ENCODE peak calls at places on chromosomes 12 and 14, in eight cellular contexts. F, M, X, L, T, N, Z and H are unnamed samples.

GRCh38 chr14:32662234-32662633 is 276.4 kb upstream of the NPAS3 start:
- DNase-seq in X (no peak), M (no peak), Z (no peak), L (no peak), T (no peak), N (no peak), F (no peak), H (no peak)

GRCh38 chr12:110039085-110039807 is 9.1 kb downstream of the C12orf76 start:
- DNase-seq in X (no peak), N (no peak), M (peak; percentile 40), Z (no peak), T (no peak), L (no peak), F (no peak), H (no peak)

GRCh38 chr14:91264151-91265150 is 19.9 kb upstream of the GPR68 start:
- DNase-seq in Z (no peak), N (no peak), X (peak; percentile 60), T (peak; percentile 29), F (no peak), M (no peak), L (no peak), H (no peak)

GRCh38 chr12:109764123-109764522 is 50.5 kb downstream of the FAM222A start:
- DNase-seq in L (no peak), N (no peak), F (no peak), X (peak; percentile 5), T (no peak), M (no peak), Z (no peak), H (no peak)

GRCh38 chr12:30218073-30218472 is 434.3 kb upstream of the TMTC1 start:
- DNase-seq in Z (no peak), L (no peak), M (no peak), T (no peak), N (no peak), X (no peak), F (no peak), H (no peak)

GRCh38 chr14:91348861-91349465 is 68.7 kb downstream of the CCDC88C start:
- DNase-seq in N (no peak), L (no peak), Z (no peak), X (no peak), F (peak; percentile 52), M (no peak), T (no peak), H (no peak)

GRCh38 chr12:1836854-1837411 is 16.6 kb downstream of the LRTM2 start:
- DNase-seq in M (peak; percentile 22), L (peak; percentile 50), X (peak; percentile 28), T (no peak), Z (no peak), F (no peak), N (peak; percentile 60), H (no peak)

GRCh38 chr12:120103371-120103770 is 13.2 kb downstream of the RAB35 start:
- DNase-seq in M (no peak), F (no peak), T (no peak), X (no peak), Z (no peak), N (no peak), L (no peak), H (no peak)

GRCh38 chr14:101810897-101811620 is 49.5 kb downstream of the PPP2R5C start:
- DNase-seq in M (no peak), F (no peak), N (no peak), X (no peak), T (no peak), Z (no peak), L (no peak), H (no peak)

GRCh38 chr14:79028281-79028680 is 858.1 kb downstream of the NRXN3 start:
- DNase-seq in N (no peak), T (no peak), M (no peak), X (no peak), L (no peak), F (no peak), Z (no peak), H (no peak)

GRCh38 chr14:54981698-54982097 is 45.2 kb downstream of the WDHD1 start:
- DNase-seq in F (no peak), L (no peak), N (no peak), T (no peak), Z (no peak), M (no peak), X (no peak), H (no peak)

GRCh38 chr12:109731231-109731731 is 17.7 kb downstream of the FAM222A start:
- DNase-seq in N (peak; percentile 39), X (peak; percentile 20), L (no peak), M (no peak), F (no peak), T (no peak), Z (peak; percentile 50), H (no peak)

GRCh38 chr12:91104812-91105466 is 6.4 kb downstream of the LUM start:
- DNase-seq in T (no peak), L (no peak), M (no peak), Z (no peak), F (no peak), X (no peak), N (no peak), H (no peak)

GRCh38 chr12:62205348-62205747 is 54.9 kb upstream of the USP15 start:
- DNase-seq in T (no peak), N (no peak), F (no peak), M (no peak), Z (no peak), L (no peak), X (no peak), H (no peak)

GRCh38 chr14:104221071-104221625 is 82.8 kb downstream of the KIF26A start:
- DNase-seq in Z (no peak), N (peak; percentile 21), M (no peak), L (peak; percentile 72), T (no peak), X (peak; percentile 29), F (no peak), H (no peak)

GRCh38 chr14:95662376-95663186 is 23.6 kb upstream of the TCL1B start:
- DNase-seq in X (no peak), L (no peak), Z (no peak), T (no peak), M (no peak), N (no peak), F (no peak), H (no peak)

GRCh38 chr14:81429028-81429427 is 28.9 kb upstream of the STON2 start:
- DNase-seq in Z (no peak), M (no peak), X (no peak), N (no peak), L (no peak), F (no peak), T (no peak), H (no peak)

GRCh38 chr14:77303417-77304156 is 17.1 kb downstream of the POMT2 start:
- DNase-seq in N (no peak), F (no peak), L (peak; percentile 42), X (no peak), M (peak; percentile 58), Z (no peak), T (no peak), H (peak; percentile 43)

GRCh38 chr12:18383203-18383602 is 121.9 kb downstream of the PIK3C2G start:
- DNase-seq in F (peak; percentile 67), X (no peak), N (no peak), Z (no peak), T (peak; percentile 49), L (peak; percentile 21), M (no peak), H (no peak)

GRCh38 chr12:27001663-27002062 is 12.5 kb downstream of the TM7SF3 start:
- DNase-seq in L (no peak), N (no peak), F (no peak), M (no peak), T (no peak), X (no peak), Z (no peak), H (no peak)

GRCh38 chr12:57080855-57081254 is 2.3 kb upstream of the NEMP1 start:
- DNase-seq in T (no peak), Z (no peak), F (no peak), X (no peak), L (no peak), M (no peak), N (no peak), H (no peak)

GRCh38 chr14:88929656-88930436 is 105.4 kb downstream of the TTC8 start:
- DNase-seq in L (no peak), F (no peak), N (no peak), T (no peak), M (no peak), X (no peak), Z (no peak), H (no peak)

GRCh38 chr12:15846887-15847286 is 35.3 kb upstream of the STRAP start:
- DNase-seq in X (no peak), N (no peak), F (no peak), L (no peak), Z (no peak), M (no peak), T (no peak), H (no peak)

GRCh38 chr12:94095618-94096017 is 52.8 kb upstream of the PLXNC1 start:
- DNase-seq in L (no peak), F (no peak), T (no peak), X (no peak), Z (no peak), M (no peak), N (no peak), H (no peak)

GRCh38 chr12:94100990-94101901 is 47.1 kb upstream of the PLXNC1 start:
- DNase-seq in M (peak; percentile 58), Z (peak; percentile 85), L (peak; percentile 59), N (peak; percentile 90), T (peak; percentile 84), F (no peak), X (peak; percentile 84), H (peak; percentile 45)

GRCh38 chr12:94099191-94099983 is 49.0 kb upstream of the PLXNC1 start:
- DNase-seq in T (no peak), X (no peak), N (no peak), Z (no peak), F (no peak), M (no peak), L (peak; percentile 71), H (no peak)

GRCh38 chr12:94100254-94100653 is 48.1 kb upstream of the PLXNC1 start:
- DNase-seq in X (no peak), N (no peak), F (no peak), Z (no peak), M (no peak), T (no peak), L (no peak), H (no peak)

GRCh38 chr12:94098466-94098865 is 49.9 kb upstream of the PLXNC1 start:
- DNase-seq in T (no peak), M (no peak), L (no peak), X (no peak), Z (no peak), N (no peak), F (no peak), H (no peak)
- H3K27ac ChIP-seq in T (no peak overlapping the region), M (no peak overlapping the region), L (no peak overlapping the region), X (no peak overlapping the region), Z (no peak overlapping the region), N (no peak overlapping the region), F (no peak overlapping the region), H (no peak overlapping the region)

GRCh38 chr14:64714432-64715025 is 10.3 kb downstream of the PLEKHG3 start:
- DNase-seq in X (no peak), T (no peak), N (no peak), F (no peak), L (no peak), M (no peak), Z (peak; percentile 39), H (no peak)
- H3K27ac ChIP-seq in X (no peak overlapping the region), T (no peak overlapping the region), N (no peak overlapping the region), F (no peak overlapping the region), L (no peak overlapping the region), M (peak overlapping the region; percentile 89), Z (peak overlapping the region; percentile 88), H (peak overlapping the region; percentile 92)

GRCh38 chr12:25648460-25648859 is 95.4 kb upstream of the LMNTD1 start:
- DNase-seq in M (peak; percentile 76), X (peak; percentile 48), N (peak; percentile 62), T (peak; percentile 62), Z (no peak), L (no peak), F (no peak), H (peak; percentile 24)
- H3K27ac ChIP-seq in M (no peak overlapping the region), X (no peak overlapping the region), N (no peak overlapping the region), T (no peak overlapping the region), Z (no peak overlapping the region), L (no peak overlapping the region), F (peak overlapping the region; percentile 83), H (no peak overlapping the region)

GRCh38 chr12:88448337-88448944 is 131.8 kb downstream of the KITLG start:
- DNase-seq in N (no peak), L (no peak), Z (no peak), F (no peak), X (no peak), T (no peak), M (no peak), H (no peak)
- H3K27ac ChIP-seq in N (no peak overlapping the region), L (no peak overlapping the region), Z (no peak overlapping the region), F (no peak overlapping the region), X (no peak overlapping the region), T (no peak overlapping the region), M (no peak overlapping the region), H (no peak overlapping the region)